ENCODE peak calls at places on chromosomes 7 and 10, in six cellular contexts. F, K, V, G, E and N are unnamed samples.

GRCh38 chr7:78296036-78296435 is 497.5 kb downstream of the PHTF2 start:
- DNase-seq in F (no peak), K (no peak), V (peak), G (no peak), E (no peak), N (no peak)

GRCh38 chr7:37208528-37208927 is 240.1 kb downstream of the ELMO1 start:
- DNase-seq in F (no peak), K (peak), V (peak), G (no peak), E (no peak), N (peak)

GRCh38 chr10:126384269-126384873 is 3.9 kb downstream of the ADAM12 start:
- DNase-seq in F (no peak), K (no peak), V (peak), G (no peak), E (no peak), N (no peak)

GRCh38 chr7:128003179-128003578 is 28.1 kb downstream of the LRRC4 start:
- DNase-seq in F (no peak), K (no peak), V (no peak), G (no peak), E (no peak), N (no peak)

GRCh38 chr7:77415822-77416620 is at the start of gene GSAP:
- DNase-seq in F (peak), K (peak), V (peak), G (peak), E (peak), N (peak)

GRCh38 chr10:103941801-103942200 is 23.8 kb upstream of the STN1 start:
- DNase-seq in F (no peak), K (no peak), V (no peak), G (no peak), E (no peak), N (no peak)

GRCh38 chr7:142263598-142264380 is 5.9 kb upstream of the PRSS58 start:
- DNase-seq in F (no peak), K (peak), V (no peak), G (no peak), E (no peak), N (peak)

GRCh38 chr7:36946401-36946739 is 222.1 kb upstream of the AOAH start:
- DNase-seq in F (no peak), K (no peak), V (no peak), G (no peak), E (no peak), N (no peak)

GRCh38 chr7:110595694-110596093 is 495.2 kb upstream of the LRRN3 start:
- DNase-seq in F (no peak), K (no peak), V (no peak), G (no peak), E (no peak), N (no peak)

GRCh38 chr10:7311256-7312178 is 99.3 kb downstream of the SFMBT2 start:
- DNase-seq in F (no peak), K (no peak), V (no peak), G (no peak), E (no peak), N (peak)

GRCh38 chr7:130270947-130271790 is 4.5 kb downstream of the CPA2 start:
- DNase-seq in F (no peak), K (no peak), V (no peak), G (no peak), E (no peak), N (no peak)

GRCh38 chr10:13743101-13743693 is 156.4 kb downstream of the PRPF18 start:
- DNase-seq in F (no peak), K (no peak), V (no peak), G (no peak), E (no peak), N (no peak)

GRCh38 chr7:66508431-66508830 is 120.2 kb upstream of the KCTD7 start:
- DNase-seq in F (no peak), K (no peak), V (no peak), G (no peak), E (no peak), N (no peak)

GRCh38 chr10:29409241-29410051 is 120.6 kb downstream of the LYZL1 start:
- DNase-seq in F (no peak), K (peak), V (peak), G (no peak), E (peak), N (peak)

GRCh38 chr7:37391791-37392672 is 56.6 kb downstream of the ELMO1 start:
- DNase-seq in F (no peak), K (no peak), V (no peak), G (no peak), E (no peak), N (no peak)

GRCh38 chr7:103715376-103716110 is 269.5 kb upstream of the SLC26A5 start:
- DNase-seq in F (no peak), K (no peak), V (no peak), G (no peak), E (no peak), N (no peak)

GRCh38 chr7:121288894-121289293 is 39.9 kb upstream of the WNT16 start:
- DNase-seq in F (no peak), K (peak), V (peak), G (no peak), E (no peak), N (no peak)

GRCh38 chr10:86966008-86966654 is 2.2 kb upstream of the ADIRF start:
- DNase-seq in F (no peak), K (no peak), V (no peak), G (no peak), E (no peak), N (no peak)

GRCh38 chr10:7354330-7355047 is 56.3 kb downstream of the SFMBT2 start:
- DNase-seq in F (no peak), K (no peak), V (no peak), G (no peak), E (no peak), N (no peak)

GRCh38 chr7:21338728-21339164 is 89.1 kb upstream of the SP4 start:
- DNase-seq in F (no peak), K (no peak), V (no peak), G (no peak), E (no peak), N (no peak)

GRCh38 chr10:29067628-29068027 is 221.2 kb upstream of the LYZL1 start:
- DNase-seq in F (no peak), K (no peak), V (no peak), G (no peak), E (no peak), N (no peak)

GRCh38 chr7:107971613-107972012 is 31.3 kb downstream of the LAMB1 start:
- DNase-seq in F (no peak), K (no peak), V (peak), G (no peak), E (no peak), N (no peak)

GRCh38 chr10:31578181-31578852 is 259.3 kb downstream of the ZEB1 start:
- DNase-seq in F (no peak), K (no peak), V (no peak), G (no peak), E (no peak), N (no peak)

GRCh38 chr10:121696854-121697253 is 98.6 kb upstream of the FGFR2 start:
- DNase-seq in F (no peak), K (peak), V (no peak), G (no peak), E (no peak), N (peak)

GRCh38 chr10:112653851-112654250 is 206.8 kb downstream of the VTI1A start:
- DNase-seq in F (no peak), K (no peak), V (no peak), G (no peak), E (no peak), N (no peak)

GRCh38 chr7:147524726-147525245 is 1065.8 kb upstream of the C7orf33 start:
- DNase-seq in F (no peak), K (no peak), V (peak), G (no peak), E (no peak), N (no peak)

GRCh38 chr10:19964625-19965024 is 148.4 kb downstream of the PLXDC2 start:
- DNase-seq in F (no peak), K (no peak), V (no peak), G (no peak), E (no peak), N (no peak)

GRCh38 chr10:15719899-15720634 is at the start of gene ITGA8:
- DNase-seq in F (peak), K (peak), V (peak), G (no peak), E (no peak), N (peak)

GRCh38 chr7:140364819-140365218 is 33.5 kb downstream of the SLC37A3 start:
- DNase-seq in F (no peak), K (no peak), V (no peak), G (no peak), E (no peak), N (no peak)